ENCODE peak calls at places on chromosomes 3 and 15, in six cellular contexts. One of them, this sample, is unnamed.
A peak's percentile ranks its signal among the peaks of the same experiment; 100 is the strongest.

GRCh38 chr15:42035362-42035761 is 14.5 kb upstream of the PLA2G4E start:
- DNase-seq in esophagus squamous epithelium: no peak
- DNase-seq in transverse colon: peak; percentile 41
- DNase-seq in ovary: no peak
- DNase-seq in right lobe of liver: no peak
- DNase-seq in A549: no peak
- DNase-seq in this sample: no peak

GRCh38 chr3:8506611-8507061 is 5.0 kb downstream of the LMCD1 start:
- DNase-seq in ovary: no peak
- DNase-seq in A549: no peak
- DNase-seq in transverse colon: no peak
- DNase-seq in right lobe of liver: no peak
- DNase-seq in esophagus squamous epithelium: no peak
- DNase-seq in this sample: no peak

GRCh38 chr3:73365756-73366397 is 258.9 kb downstream of the PDZRN3 start:
- DNase-seq in A549: no peak
- DNase-seq in esophagus squamous epithelium: no peak
- DNase-seq in right lobe of liver: no peak
- DNase-seq in transverse colon: peak; percentile 52
- DNase-seq in ovary: peak; percentile 81
- DNase-seq in this sample: peak; percentile 54

GRCh38 chr15:40770147-40770721 is 454 bp downstream of the C15orf62 start:
- DNase-seq in transverse colon: peak; percentile 51
- DNase-seq in ovary: no peak
- DNase-seq in right lobe of liver: no peak
- DNase-seq in esophagus squamous epithelium: no peak
- DNase-seq in A549: no peak
- DNase-seq in this sample: no peak

GRCh38 chr3:112773864-112774263 is 72.8 kb downstream of the CD200R1L start:
- DNase-seq in transverse colon: peak; percentile 15
- DNase-seq in esophagus squamous epithelium: no peak
- DNase-seq in ovary: no peak
- DNase-seq in right lobe of liver: no peak
- DNase-seq in A549: peak; percentile 28
- DNase-seq in this sample: no peak

GRCh38 chr3:67569324-67569723 is 85.1 kb downstream of the SUCLG2 start:
- DNase-seq in transverse colon: no peak
- DNase-seq in ovary: no peak
- DNase-seq in esophagus squamous epithelium: no peak
- DNase-seq in right lobe of liver: peak; percentile 60
- DNase-seq in A549: no peak
- DNase-seq in this sample: no peak

GRCh38 chr15:26475554-26475953 is 297.3 kb downstream of the GABRB3 start:
- DNase-seq in transverse colon: no peak
- DNase-seq in ovary: no peak
- DNase-seq in A549: no peak
- DNase-seq in right lobe of liver: no peak
- DNase-seq in esophagus squamous epithelium: no peak
- DNase-seq in this sample: no peak

GRCh38 chr15:64596701-64597468 is 136.5 kb downstream of the ZNF609 start:
- DNase-seq in ovary: no peak
- DNase-seq in transverse colon: no peak
- DNase-seq in esophagus squamous epithelium: no peak
- DNase-seq in A549: no peak
- DNase-seq in right lobe of liver: no peak
- DNase-seq in this sample: no peak

GRCh38 chr15:89772933-89773583 is 3.1 kb upstream of the MESP2 start:
- DNase-seq in A549: peak; percentile 79
- DNase-seq in right lobe of liver: no peak
- DNase-seq in ovary: no peak
- DNase-seq in esophagus squamous epithelium: no peak
- DNase-seq in transverse colon: no peak
- DNase-seq in this sample: no peak

GRCh38 chr15:45401665-45402161 is 23.4 kb upstream of the GATM start:
- DNase-seq in transverse colon: peak; percentile 16
- DNase-seq in right lobe of liver: no peak
- DNase-seq in A549: no peak
- DNase-seq in esophagus squamous epithelium: no peak
- DNase-seq in ovary: no peak
- DNase-seq in this sample: no peak

GRCh38 chr15:48696627-48697312 is 51.3 kb upstream of the FBN1 start:
- DNase-seq in right lobe of liver: no peak
- DNase-seq in esophagus squamous epithelium: no peak
- DNase-seq in A549: no peak
- DNase-seq in transverse colon: no peak
- DNase-seq in ovary: no peak
- DNase-seq in this sample: no peak

GRCh38 chr15:38260077-38260476 is 7.4 kb downstream of the SPRED1 start:
- DNase-seq in A549: no peak
- DNase-seq in ovary: no peak
- DNase-seq in transverse colon: no peak
- DNase-seq in right lobe of liver: no peak
- DNase-seq in esophagus squamous epithelium: no peak
- DNase-seq in this sample: no peak

GRCh38 chr3:183437696-183438564 is 9.5 kb upstream of the MCF2L2 start:
- DNase-seq in transverse colon: no peak
- DNase-seq in ovary: no peak
- DNase-seq in right lobe of liver: no peak
- DNase-seq in A549: no peak
- DNase-seq in esophagus squamous epithelium: no peak
- DNase-seq in this sample: no peak

GRCh38 chr3:195258449-195259145 is 12.4 kb downstream of the XXYLT1 start:
- DNase-seq in ovary: no peak
- DNase-seq in right lobe of liver: no peak
- DNase-seq in esophagus squamous epithelium: no peak
- DNase-seq in A549: no peak
- DNase-seq in transverse colon: no peak
- DNase-seq in this sample: no peak

GRCh38 chr3:169456900-169457299 is 206.6 kb downstream of the MECOM start:
- DNase-seq in A549: no peak
- DNase-seq in right lobe of liver: no peak
- DNase-seq in ovary: no peak
- DNase-seq in esophagus squamous epithelium: no peak
- DNase-seq in transverse colon: no peak
- DNase-seq in this sample: no peak

GRCh38 chr15:28164876-28165275 is 65.8 kb upstream of the OCA2 start:
- DNase-seq in transverse colon: no peak
- DNase-seq in right lobe of liver: no peak
- DNase-seq in esophagus squamous epithelium: no peak
- DNase-seq in ovary: no peak
- DNase-seq in A549: no peak
- DNase-seq in this sample: no peak

GRCh38 chr3:14772533-14773138 is 46.1 kb upstream of the FGD5 start:
- DNase-seq in A549: no peak
- DNase-seq in right lobe of liver: peak; percentile 28
- DNase-seq in esophagus squamous epithelium: no peak
- DNase-seq in ovary: no peak
- DNase-seq in transverse colon: no peak
- DNase-seq in this sample: no peak

GRCh38 chr3:128068156-128068620 is 16.0 kb downstream of the SEC61A1 start:
- DNase-seq in esophagus squamous epithelium: no peak
- DNase-seq in ovary: no peak
- DNase-seq in right lobe of liver: no peak
- DNase-seq in A549: peak; percentile 52
- DNase-seq in transverse colon: no peak
- DNase-seq in this sample: no peak

GRCh38 chr3:4409415-4409814 is 57.7 kb downstream of the SUMF1 start:
- DNase-seq in ovary: no peak
- DNase-seq in A549: no peak
- DNase-seq in esophagus squamous epithelium: no peak
- DNase-seq in transverse colon: no peak
- DNase-seq in right lobe of liver: no peak
- DNase-seq in this sample: no peak

GRCh38 chr15:74525946-74526345 is 15.1 kb upstream of the ARID3B start:
- DNase-seq in esophagus squamous epithelium: no peak
- DNase-seq in A549: no peak
- DNase-seq in transverse colon: no peak
- DNase-seq in right lobe of liver: no peak
- DNase-seq in ovary: no peak
- DNase-seq in this sample: no peak

GRCh38 chr3:192514081-192514753 is 213.1 kb downstream of the FGF12 start:
- DNase-seq in esophagus squamous epithelium: no peak
- DNase-seq in ovary: no peak
- DNase-seq in A549: peak; percentile 9
- DNase-seq in right lobe of liver: no peak
- DNase-seq in transverse colon: no peak
- DNase-seq in this sample: no peak

GRCh38 chr3:123104550-123104949 is 37.7 kb downstream of the PDIA5 start:
- DNase-seq in A549: peak; percentile 36
- DNase-seq in transverse colon: no peak
- DNase-seq in ovary: no peak
- DNase-seq in esophagus squamous epithelium: no peak
- DNase-seq in right lobe of liver: no peak
- DNase-seq in this sample: no peak

GRCh38 chr3:58566398-58567250 is 10.6 kb downstream of the FAM107A start:
- DNase-seq in transverse colon: no peak
- DNase-seq in ovary: no peak
- DNase-seq in esophagus squamous epithelium: no peak
- DNase-seq in A549: no peak
- DNase-seq in right lobe of liver: peak; percentile 25
- DNase-seq in this sample: no peak

GRCh38 chr3:53803124-53803815 is 42.9 kb downstream of the CHDH start:
- DNase-seq in ovary: no peak
- DNase-seq in esophagus squamous epithelium: no peak
- DNase-seq in transverse colon: no peak
- DNase-seq in A549: no peak
- DNase-seq in right lobe of liver: peak; percentile 30
- DNase-seq in this sample: no peak

GRCh38 chr15:71485094-71485693 is 325.2 kb upstream of the NR2E3 start:
- DNase-seq in ovary: no peak
- DNase-seq in transverse colon: no peak
- DNase-seq in A549: peak; percentile 31
- DNase-seq in esophagus squamous epithelium: no peak
- DNase-seq in right lobe of liver: no peak
- DNase-seq in this sample: no peak

GRCh38 chr3:117128876-117129275 is 419.3 kb downstream of the TUSC7 start:
- DNase-seq in ovary: no peak
- DNase-seq in A549: no peak
- DNase-seq in esophagus squamous epithelium: no peak
- DNase-seq in transverse colon: no peak
- DNase-seq in right lobe of liver: no peak
- DNase-seq in this sample: no peak

GRCh38 chr15:52491460-52491859 is 37.2 kb downstream of the MYO5A start:
- DNase-seq in esophagus squamous epithelium: no peak
- DNase-seq in ovary: no peak
- DNase-seq in A549: no peak
- DNase-seq in transverse colon: no peak
- DNase-seq in right lobe of liver: no peak
- DNase-seq in this sample: no peak
- TF ChIP-seq CTCF in esophagus squamous epithelium: no peak
- TF ChIP-seq CTCF in ovary: no peak
- TF ChIP-seq CTCF in A549: no peak
- TF ChIP-seq CTCF in transverse colon: no peak
- TF ChIP-seq CTCF in right lobe of liver: no peak
- TF ChIP-seq CTCF in this sample: no peak

GRCh38 chr15:65812467-65812866 is 20.4 kb upstream of the DENND4A start:
- DNase-seq in right lobe of liver: no peak
- DNase-seq in esophagus squamous epithelium: no peak
- DNase-seq in ovary: no peak
- DNase-seq in transverse colon: no peak
- DNase-seq in A549: no peak
- DNase-seq in this sample: no peak

GRCh38 chr15:65812921-65813320 is 20.8 kb upstream of the DENND4A start:
- DNase-seq in transverse colon: no peak
- DNase-seq in esophagus squamous epithelium: no peak
- DNase-seq in ovary: no peak
- DNase-seq in A549: no peak
- DNase-seq in right lobe of liver: no peak
- DNase-seq in this sample: no peak

GRCh38 chr15:65806387-65806786 is 14.3 kb upstream of the DENND4A start:
- DNase-seq in A549: no peak
- DNase-seq in esophagus squamous epithelium: no peak
- DNase-seq in transverse colon: no peak
- DNase-seq in right lobe of liver: no peak
- DNase-seq in ovary: no peak
- DNase-seq in this sample: no peak

GRCh38 chr15:65816441-65816840 is 24.3 kb upstream of the DENND4A start:
- DNase-seq in A549: no peak
- DNase-seq in right lobe of liver: no peak
- DNase-seq in transverse colon: no peak
- DNase-seq in esophagus squamous epithelium: no peak
- DNase-seq in ovary: no peak
- DNase-seq in this sample: no peak

GRCh38 chr15:65811835-65812234 is 19.7 kb upstream of the DENND4A start:
- DNase-seq in transverse colon: no peak
- DNase-seq in ovary: no peak
- DNase-seq in A549: no peak
- DNase-seq in esophagus squamous epithelium: no peak
- DNase-seq in right lobe of liver: no peak
- DNase-seq in this sample: no peak
- H3K4me3 ChIP-seq in transverse colon: no peak overlapping the region
- H3K4me3 ChIP-seq in ovary: no peak overlapping the region
- H3K4me3 ChIP-seq in A549: no peak overlapping the region
- H3K4me3 ChIP-seq in esophagus squamous epithelium: no peak overlapping the region
- H3K4me3 ChIP-seq in right lobe of liver: no peak overlapping the region
- H3K4me3 ChIP-seq in this sample: no peak overlapping the region

DNA sequence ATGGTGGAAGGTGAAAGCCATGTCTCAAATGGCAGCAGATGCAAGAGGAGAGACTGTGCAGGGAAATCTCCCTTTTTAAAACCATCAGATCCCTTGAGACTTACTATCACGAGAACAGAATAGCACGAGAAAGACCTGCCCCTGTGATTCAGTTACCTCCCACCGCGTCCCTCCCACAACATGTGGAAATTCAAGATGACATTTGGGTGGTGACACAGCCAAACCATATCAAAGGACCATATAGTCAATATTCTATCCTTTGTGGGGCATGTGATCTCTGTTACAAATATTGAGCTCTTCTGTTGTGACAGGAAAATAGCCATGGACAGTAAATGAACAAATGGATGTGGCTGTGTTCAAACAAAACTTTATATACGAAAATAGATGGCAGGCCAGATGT is 77.2 kb upstream of the ACKR4 start:
- DNase-seq in transverse colon: no peak
- DNase-seq in esophagus squamous epithelium: no peak
- DNase-seq in A549: no peak
- DNase-seq in right lobe of liver: no peak
- DNase-seq in ovary: no peak
- DNase-seq in this sample: no peak
- TF ChIP-seq POLR2A in transverse colon: no peak
- TF ChIP-seq POLR2A in esophagus squamous epithelium: no peak
- TF ChIP-seq POLR2A in A549: no peak
- TF ChIP-seq POLR2A in right lobe of liver: no peak
- TF ChIP-seq POLR2A in ovary: no peak
- TF ChIP-seq POLR2A in this sample: no peak

DNA sequence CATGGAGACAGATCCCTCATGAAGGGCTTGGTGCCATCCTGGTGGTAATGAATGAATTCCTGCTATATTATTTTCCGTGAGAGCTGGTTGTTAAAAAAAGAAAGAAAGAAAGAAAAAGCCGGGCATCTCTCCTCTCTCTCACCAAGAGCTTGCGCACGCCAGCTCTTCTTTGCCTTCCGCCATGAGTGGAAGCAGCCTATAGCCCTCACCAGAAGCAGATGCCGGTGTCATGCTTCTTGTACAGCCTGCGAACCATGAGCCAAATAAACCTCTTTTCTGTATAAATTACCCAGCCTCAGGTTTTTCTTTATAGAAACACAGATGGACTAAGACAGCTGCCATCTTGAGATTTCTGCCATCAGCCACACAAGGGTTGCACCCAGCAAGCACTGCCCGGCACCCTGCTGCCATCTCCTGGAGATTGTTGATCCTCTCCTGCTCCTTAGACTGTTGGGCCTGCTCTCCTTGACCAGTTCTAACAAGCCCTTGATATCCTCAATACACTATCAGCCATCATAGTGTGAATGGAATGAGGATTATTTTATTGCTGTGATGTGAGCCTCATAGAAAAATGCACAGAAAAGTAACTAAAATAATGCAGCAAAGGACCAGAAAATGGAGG is 3.5 kb upstream of the AHSG start:
- DNase-seq in right lobe of liver: peak; percentile 67
- DNase-seq in transverse colon: no peak
- DNase-seq in esophagus squamous epithelium: no peak
- DNase-seq in A549: no peak
- DNase-seq in ovary: no peak
- DNase-seq in this sample: no peak
- TF ChIP-seq CTCF in right lobe of liver: peak; percentile 32
- TF ChIP-seq CTCF in transverse colon: no peak
- TF ChIP-seq CTCF in esophagus squamous epithelium: peak; percentile 71
- TF ChIP-seq CTCF in A549: no peak
- TF ChIP-seq CTCF in ovary: no peak
- TF ChIP-seq CTCF in this sample: no peak